ENCODE peak calls at places on chromosome 20, in six cellular contexts. H is IMR-90; M is CD4-positive, CD25-positive, alpha-beta regulatory T cell; L is esophagus squamous epithelium; Q is upper lobe of right lung; T is ascending aorta. P is an unnamed sample. For H3K27me3, the result is how much of the 10 kb centered on the place peaks cover.

GRCh38 chr20:62362991-62363919 is 3.9 kb downstream of the LAMA5 start:
- DNase-seq in H (no peak), M (no peak), L (no peak), Q (peak), T (no peak), P (peak)

GRCh38 chr20:17533396-17533795 is 2.2 kb upstream of the BFSP1 start:
- DNase-seq in H (peak), M (no peak), L (no peak), Q (no peak), T (no peak), P (no peak)

GRCh38 chr20:62644802-62645496 is 2.6 kb downstream of the SLCO4A1 start:
- DNase-seq in H (no peak), M (no peak), L (no peak), Q (no peak), T (no peak), P (no peak)

GRCh38 chr20:21240394-21240793 is 62.7 kb upstream of the XRN2 start:
- DNase-seq in H (no peak), M (no peak), L (no peak), Q (no peak), T (no peak), P (no peak)

GRCh38 chr20:23363257-23363649 is 1.3 kb downstream of the GZF1 start:
- DNase-seq in H (no peak), M (no peak), L (no peak), Q (no peak), T (no peak), P (peak)

GRCh38 chr20:8244637-8245036 is 112.6 kb downstream of the PLCB1 start:
- DNase-seq in H (peak), M (no peak), L (no peak), Q (no peak), T (no peak), P (no peak)

GRCh38 chr20:42191140-42191860 is 573.1 kb upstream of the CHD6 start:
- DNase-seq in H (no peak), M (no peak), L (no peak), Q (no peak), T (no peak), P (no peak)

GRCh38 chr20:5674176-5674660 is 76.0 kb upstream of the SHLD1 start:
- DNase-seq in H (peak), M (no peak), L (no peak), Q (no peak), T (no peak), P (no peak)

GRCh38 chr20:47133809-47134456 is 222.6 kb downstream of the ZMYND8 start:
- DNase-seq in H (peak), M (no peak), L (no peak), Q (no peak), T (no peak), P (peak)

GRCh38 chr20:8043687-8044278 is 24.2 kb upstream of the TMX4 start:
- DNase-seq in H (peak), M (peak), L (no peak), Q (no peak), T (no peak), P (no peak)

GRCh38 chr20:61056627-61057312 is 195.3 kb upstream of the CDH4 start:
- DNase-seq in H (no peak), M (no peak), L (no peak), Q (no peak), T (no peak), P (no peak)

GRCh38 chr20:63023071-63023835 is 16.5 kb upstream of the BHLHE23 start:
- DNase-seq in H (no peak), M (no peak), L (no peak), Q (peak), T (no peak), P (no peak)

GRCh38 chr20:2301164-2301622 is 5.4 kb downstream of the TGM3 start:
- DNase-seq in H (no peak), M (no peak), L (no peak), Q (peak), T (peak), P (no peak)

GRCh38 chr20:42650345-42650744 is 539.4 kb downstream of the PTPRT start:
- DNase-seq in H (no peak), M (no peak), L (no peak), Q (no peak), T (no peak), P (no peak)

GRCh38 chr20:45445805-45446562 is 23.6 kb upstream of the WFDC2 start:
- DNase-seq in H (no peak), M (no peak), L (no peak), Q (no peak), T (no peak), P (no peak)

GRCh38 chr20:38762174-38762573 is 13.9 kb downstream of the ACTR5 start:
- DNase-seq in H (no peak), M (no peak), L (no peak), Q (no peak), T (no peak), P (no peak)

GRCh38 chr20:63060057-63060991 is 53.6 kb upstream of the BHLHE23 start:
- DNase-seq in H (peak), M (no peak), L (no peak), Q (peak), T (no peak), P (peak)

GRCh38 chr20:50980851-50981713 is 22.5 kb downstream of the MOCS3 start:
- DNase-seq in H (peak), M (peak), L (no peak), Q (no peak), T (no peak), P (no peak)

GRCh38 chr20:50977066-50978045 is 18.7 kb downstream of the MOCS3 start:
- DNase-seq in H (no peak), M (no peak), L (no peak), Q (no peak), T (no peak), P (no peak)

GRCh38 chr20:50980071-50980681 is 21.6 kb downstream of the MOCS3 start:
- DNase-seq in H (peak), M (no peak), L (no peak), Q (no peak), T (no peak), P (no peak)

GRCh38 chr20:50981714-50982048 is 23.1 kb downstream of the MOCS3 start:
- DNase-seq in H (no peak), M (no peak), L (no peak), Q (no peak), T (no peak), P (no peak)

DNA sequence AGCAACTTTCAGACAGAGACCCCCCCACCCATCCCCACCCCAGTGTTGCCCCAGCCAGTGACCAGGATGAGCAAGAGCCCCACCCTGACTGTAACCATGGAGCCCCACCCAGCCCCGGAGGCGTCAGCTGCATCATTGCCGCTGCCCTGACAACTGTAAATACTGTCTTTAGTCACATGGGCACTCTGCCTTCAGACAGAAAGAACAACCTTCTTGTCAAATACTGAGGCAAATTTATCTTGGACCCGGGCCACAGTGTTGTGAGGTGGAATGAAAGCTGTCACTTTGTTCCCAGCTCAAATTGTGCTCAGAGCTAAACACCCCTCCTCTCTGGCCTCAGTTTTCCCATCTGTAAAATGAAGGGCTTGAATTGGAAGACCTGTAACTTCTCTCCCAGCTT is 23.8 kb downstream of the MOCS3 start:
- DNase-seq in H (peak), M (no peak), L (no peak), Q (no peak), T (no peak), P (no peak)
- H3K27me3 ChIP-seq in H (under half), M (under half), L (half or more), Q (under half), T (under half), P (under half)

GRCh38 chr20:33232486-33233072 is 3.2 kb upstream of the BPIFA1 start:
- DNase-seq in H (no peak), M (no peak), L (no peak), Q (peak), T (no peak), P (no peak)
- H3K27me3 ChIP-seq in H (under half), M (under half), L (half or more), Q (under half), T (under half), P (under half)

DNA sequence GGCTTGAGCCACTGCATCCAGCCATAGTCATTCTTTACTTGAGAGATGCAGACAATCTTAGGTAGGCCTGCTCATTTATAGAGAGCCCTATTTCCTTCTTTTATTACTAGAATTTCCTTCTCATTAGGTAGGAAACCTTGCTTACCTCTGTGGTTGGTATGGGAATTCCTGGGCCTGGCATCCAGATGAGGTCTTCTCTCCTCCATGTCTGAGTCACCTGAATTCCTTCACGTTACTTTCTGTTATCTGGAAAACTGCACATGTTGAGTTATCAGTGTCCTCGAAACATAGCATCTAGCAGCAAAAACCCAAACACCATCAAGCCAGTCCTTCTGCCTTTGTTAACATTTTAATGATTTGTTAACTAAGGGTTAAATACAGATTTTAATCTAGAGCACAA is 2.2 kb downstream of the ZNFX1 start:
- DNase-seq in H (no peak), M (no peak), L (no peak), Q (no peak), T (no peak), P (no peak)
- H3K27me3 ChIP-seq in H (under half), M (under half), L (under half), Q (under half), T (under half), P (under half)

DNA sequence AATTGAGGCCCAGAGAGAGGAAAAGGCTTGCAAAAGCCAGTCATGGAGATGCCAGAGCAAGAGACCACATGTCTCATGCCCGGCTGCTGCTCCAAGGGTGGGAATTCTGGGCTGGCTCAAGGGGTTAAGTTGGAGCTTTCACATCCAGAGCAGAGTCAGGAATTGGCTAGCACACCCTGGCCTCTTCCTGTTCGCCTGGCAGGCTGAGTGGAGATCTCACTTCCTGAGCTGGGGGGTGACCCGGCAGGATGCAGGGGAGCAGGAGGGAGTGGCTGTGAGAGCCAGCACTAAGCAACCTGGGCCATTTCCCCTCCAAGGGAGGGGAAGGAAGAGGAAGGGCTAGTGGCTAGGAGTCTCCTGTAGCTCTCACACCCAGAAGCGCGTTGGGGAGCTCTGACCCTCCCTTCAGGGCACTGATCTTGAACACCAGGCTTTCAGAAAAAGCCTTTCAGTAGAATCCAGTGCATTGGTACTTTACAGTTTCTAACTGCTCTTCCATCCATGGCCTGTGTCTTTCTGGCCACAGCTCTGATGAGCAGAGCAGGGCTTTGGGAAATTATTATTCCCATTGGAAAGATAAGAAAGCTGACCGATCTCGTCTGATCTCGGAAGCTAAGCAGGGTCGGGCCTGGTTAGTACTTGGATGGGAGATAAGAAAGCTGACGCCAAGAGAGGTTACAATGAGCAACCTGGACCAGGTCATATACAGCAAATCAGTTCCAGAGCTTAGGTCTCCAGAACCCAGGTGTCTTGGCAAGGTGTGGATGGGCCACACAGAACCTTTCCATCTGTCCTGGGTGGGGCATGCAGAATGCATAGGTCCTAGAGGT is 2.2 kb upstream of the CCM2L start:
- DNase-seq in H (no peak), M (no peak), L (no peak), Q (no peak), T (no peak), P (peak)
- H3K27me3 ChIP-seq in H (half or more), M (under half), L (under half), Q (under half), T (under half), P (under half)

GRCh38 chr20:58792426-58792825 is 58.3 kb downstream of the GNAS-AS1 start:
- DNase-seq in H (no peak), M (no peak), L (no peak), Q (no peak), T (no peak), P (no peak)

GRCh38 chr20:58790440-58790839 is 60.3 kb downstream of the GNAS-AS1 start:
- DNase-seq in H (no peak), M (no peak), L (no peak), Q (no peak), T (no peak), P (no peak)

GRCh38 chr20:58784321-58785074 is 66.2 kb downstream of the GNAS-AS1 start:
- DNase-seq in H (no peak), M (no peak), L (no peak), Q (peak), T (no peak), P (no peak)

GRCh38 chr20:58787211-58788067 is 63.3 kb downstream of the GNAS-AS1 start:
- DNase-seq in H (peak), M (no peak), L (no peak), Q (no peak), T (no peak), P (no peak)

GRCh38 chr20:58788896-58789295 is 61.8 kb downstream of the GNAS-AS1 start:
- DNase-seq in H (no peak), M (no peak), L (no peak), Q (no peak), T (no peak), P (no peak)
- H3K27me3 ChIP-seq in H (half or more), M (under half), L (half or more), Q (under half), T (under half), P (under half)

DNA sequence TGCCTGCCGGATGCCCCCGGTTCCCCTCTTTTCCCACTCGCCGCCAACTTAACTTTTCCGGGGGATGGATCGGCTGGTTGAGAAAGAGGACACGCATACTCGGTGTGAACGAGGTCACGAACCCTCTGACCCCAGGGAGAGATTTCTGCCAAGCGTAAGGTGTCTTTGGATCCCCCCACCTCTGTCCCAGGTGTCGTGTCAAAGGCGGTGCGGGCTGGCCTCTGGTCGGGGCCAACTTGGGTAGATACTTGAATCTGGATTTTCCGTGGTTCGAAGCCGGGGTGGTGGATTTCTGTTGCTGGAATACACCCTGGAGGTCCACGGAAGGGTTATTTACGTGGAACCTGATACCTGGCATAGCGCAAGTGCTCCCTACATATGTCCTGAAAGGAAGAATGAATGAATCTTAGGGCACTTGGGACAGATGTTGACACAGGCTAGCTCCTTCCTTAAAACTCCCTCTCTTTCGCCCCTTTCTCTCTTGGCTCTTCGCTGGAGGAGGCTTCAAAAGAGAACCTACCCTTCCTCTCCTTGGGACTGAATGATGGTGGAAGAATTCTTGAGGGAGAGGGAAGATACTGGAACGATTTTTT is 1.0 kb downstream of the DOK5 start:
- DNase-seq in H (no peak), M (no peak), L (no peak), Q (no peak), T (no peak), P (no peak)
- H3K27me3 ChIP-seq in H (under half), M (under half), L (half or more), Q (half or more), T (under half), P (under half)

GRCh38 chr20:51206032-51206662 is 183.2 kb upstream of the KCNG1 start:
- DNase-seq in H (no peak), M (no peak), L (no peak), Q (no peak), T (no peak), P (no peak)

GRCh38 chr20:51216850-51217249 is 193.9 kb upstream of the KCNG1 start:
- DNase-seq in H (no peak), M (no peak), L (no peak), Q (no peak), T (no peak), P (no peak)

GRCh38 chr20:51208162-51208561 is 185.3 kb upstream of the KCNG1 start:
- DNase-seq in H (no peak), M (no peak), L (no peak), Q (no peak), T (no peak), P (no peak)

GRCh38 chr20:51211191-51211590 is 188.3 kb upstream of the KCNG1 start:
- DNase-seq in H (no peak), M (no peak), L (no peak), Q (no peak), T (no peak), P (no peak)
- H3K27me3 ChIP-seq in H (under half), M (under half), L (under half), Q (under half), T (under half), P (under half)

P was measured in psoas muscle.